ENCODE peak calls at places on chromosomes 2 and 18, in eight cellular contexts. T is NCI-H1694 treated with DMSO at 0.1 percent for 48 hours; M is AG09319; G is activated T-cell treated with anti-CD3 and anti-CD28 coated beads, Interleukin-2, amount 50 U/mL, for 1 hour; X is activated CD8-positive, alpha-beta memory T cell treated with anti-CD3 and anti-CD28 coated beads, Interleukin-2, amount 50 U/mL, for 48 hours; U is fibroblast of lung; B is left colon; H is central memory CD4-positive, alpha-beta T cell. W is an unnamed sample.

GRCh38 chr2:120367649-120368048 is 21.7 kb downstream of the INHBB start:
- DNase-seq in B (no peak), X (no peak), U (peak), G (no peak), T (no peak), H (no peak), M (no peak), W (no peak)

GRCh38 chr2:240786871-240787311 is 33.1 kb downstream of the KIF1A start:
- DNase-seq in B (no peak), X (no peak), U (no peak), H (no peak), T (no peak), G (no peak), M (no peak), W (no peak)

GRCh38 chr2:158889135-158889853 is 79.1 kb upstream of the TANC1 start:
- DNase-seq in B (no peak), H (no peak), M (no peak), G (no peak), U (peak), X (no peak), T (no peak), W (no peak)

GRCh38 chr18:32911660-32912284 is 138.9 kb upstream of the KLHL14 start:
- DNase-seq in H (no peak), B (no peak), X (no peak), M (no peak), G (no peak), T (no peak), U (peak), W (peak)

GRCh38 chr18:22698711-22699110 is 234.4 kb upstream of the RBBP8 start:
- DNase-seq in B (no peak), X (no peak), U (no peak), M (no peak), T (no peak), H (no peak), G (no peak), W (no peak)

GRCh38 chr2:11640132-11640531 is 29.9 kb downstream of the NTSR2 start:
- DNase-seq in H (no peak), U (no peak), B (no peak), T (no peak), X (no peak), G (no peak), M (no peak), W (no peak)

GRCh38 chr2:3325458-3326181 is 52.0 kb downstream of the EIPR1 start:
- DNase-seq in U (no peak), B (no peak), X (no peak), T (no peak), H (no peak), G (no peak), M (no peak), W (no peak)

GRCh38 chr2:56801770-56802169 is 618.0 kb downstream of the CCDC85A start:
- DNase-seq in X (no peak), U (peak), B (no peak), M (no peak), H (no peak), G (no peak), T (no peak), W (no peak)

GRCh38 chr18:36572135-36572856 is 256.5 kb downstream of the TPGS2 start:
- DNase-seq in G (no peak), U (peak), X (no peak), B (peak), T (peak), M (peak), H (no peak), W (no peak)

GRCh38 chr18:13513015-13513414 is 213.3 kb downstream of the FAM210A start:
- DNase-seq in X (no peak), B (no peak), T (no peak), G (no peak), M (no peak), U (peak), H (no peak), W (no peak)

GRCh38 chr2:80326214-80326613 is 21.7 kb upstream of the LRRTM1 start:
- DNase-seq in U (peak), H (no peak), M (no peak), X (no peak), B (no peak), G (no peak), T (peak), W (peak)

GRCh38 chr2:201357216-201357615 is at the start of gene FLACC1:
- DNase-seq in T (no peak), M (peak), B (no peak), U (peak), G (no peak), X (no peak), H (no peak), W (peak)

W was measured in fibroblast of the conjunctiva.